ENCODE peak calls at places on chromosomes 13 and 19, in six cellular contexts. One of them, this sample, is unnamed.

GRCh38 chr13:108313382-108313781 is 43.9 kb downstream of the TNFSF13B start:
- DNase-seq in ELR: no peak
- DNase-seq in germinal center: no peak
- DNase-seq in CD4-positive, alpha-beta T cell: no peak
- DNase-seq in T-helper 2 cell: no peak
- DNase-seq in GM23338: no peak
- DNase-seq in this sample: no peak

GRCh38 chr19:1882089-1882785 is 3.1 kb downstream of the ABHD17A start:
- DNase-seq in T-helper 2 cell: no peak
- DNase-seq in germinal center: no peak
- DNase-seq in ELR: no peak
- DNase-seq in CD4-positive, alpha-beta T cell: peak; percentile 72
- DNase-seq in GM23338: no peak
- DNase-seq in this sample: no peak

GRCh38 chr13:40146586-40147240 is 491.3 kb downstream of the COG6 start:
- DNase-seq in germinal center: no peak
- DNase-seq in ELR: peak; percentile 15
- DNase-seq in T-helper 2 cell: no peak
- DNase-seq in GM23338: no peak
- DNase-seq in CD4-positive, alpha-beta T cell: no peak
- DNase-seq in this sample: no peak

GRCh38 chr13:38767506-38768265 is 80.8 kb downstream of the FREM2 start:
- DNase-seq in CD4-positive, alpha-beta T cell: no peak
- DNase-seq in ELR: no peak
- DNase-seq in T-helper 2 cell: no peak
- DNase-seq in GM23338: no peak
- DNase-seq in germinal center: no peak
- DNase-seq in this sample: no peak

GRCh38 chr13:98978280-98978679 is 416 bp upstream of the DOCK9 start:
- DNase-seq in germinal center: no peak
- DNase-seq in ELR: peak; percentile 98
- DNase-seq in GM23338: no peak
- DNase-seq in CD4-positive, alpha-beta T cell: no peak
- DNase-seq in T-helper 2 cell: no peak
- DNase-seq in this sample: peak; percentile 62

GRCh38 chr13:44660050-44660449 is 83.9 kb upstream of the TSC22D1 start:
- DNase-seq in GM23338: no peak
- DNase-seq in ELR: peak; percentile 7
- DNase-seq in T-helper 2 cell: no peak
- DNase-seq in CD4-positive, alpha-beta T cell: no peak
- DNase-seq in germinal center: no peak
- DNase-seq in this sample: no peak

GRCh38 chr13:72295173-72295572 is 428.2 kb upstream of the DACH1 start:
- DNase-seq in T-helper 2 cell: no peak
- DNase-seq in germinal center: no peak
- DNase-seq in CD4-positive, alpha-beta T cell: no peak
- DNase-seq in GM23338: no peak
- DNase-seq in ELR: peak; percentile 9
- DNase-seq in this sample: peak; percentile 20

GRCh38 chr13:76009491-76009890 is 373.4 kb downstream of the LMO7 start:
- DNase-seq in ELR: peak; percentile 37
- DNase-seq in T-helper 2 cell: no peak
- DNase-seq in CD4-positive, alpha-beta T cell: no peak
- DNase-seq in GM23338: no peak
- DNase-seq in germinal center: no peak
- DNase-seq in this sample: peak; percentile 46

GRCh38 chr13:21683034-21683733 is 12.3 kb downstream of the FGF9 start:
- DNase-seq in ELR: peak; percentile 85
- DNase-seq in CD4-positive, alpha-beta T cell: no peak
- DNase-seq in germinal center: no peak
- DNase-seq in GM23338: no peak
- DNase-seq in T-helper 2 cell: no peak
- DNase-seq in this sample: peak; percentile 14

GRCh38 chr13:92896842-92897241 is 329.8 kb upstream of the GPC6 start:
- DNase-seq in CD4-positive, alpha-beta T cell: no peak
- DNase-seq in ELR: peak; percentile 1
- DNase-seq in GM23338: peak; percentile 67
- DNase-seq in germinal center: no peak
- DNase-seq in T-helper 2 cell: no peak
- DNase-seq in this sample: peak; percentile 39

GRCh38 chr19:7657047-7657779 is 11.6 kb upstream of the RETN start:
- DNase-seq in GM23338: no peak
- DNase-seq in ELR: no peak
- DNase-seq in CD4-positive, alpha-beta T cell: no peak
- DNase-seq in germinal center: no peak
- DNase-seq in T-helper 2 cell: no peak
- DNase-seq in this sample: no peak

GRCh38 chr13:68304287-68304893 is 1074.3 kb upstream of the PCDH9 start:
- DNase-seq in ELR: peak; percentile 46
- DNase-seq in T-helper 2 cell: no peak
- DNase-seq in GM23338: peak; percentile 54
- DNase-seq in CD4-positive, alpha-beta T cell: no peak
- DNase-seq in germinal center: no peak
- DNase-seq in this sample: no peak

GRCh38 chr19:14177496-14178074 is 28.4 kb downstream of the ADGRL1 start:
- DNase-seq in CD4-positive, alpha-beta T cell: no peak
- DNase-seq in ELR: no peak
- DNase-seq in GM23338: no peak
- DNase-seq in germinal center: no peak
- DNase-seq in T-helper 2 cell: no peak
- DNase-seq in this sample: no peak

GRCh38 chr13:19888799-19889198 is 25.4 kb upstream of the ZMYM5 start:
- DNase-seq in ELR: peak; percentile 41
- DNase-seq in GM23338: no peak
- DNase-seq in germinal center: no peak
- DNase-seq in T-helper 2 cell: no peak
- DNase-seq in CD4-positive, alpha-beta T cell: no peak
- DNase-seq in this sample: peak; percentile 54

GRCh38 chr13:86881390-86881789 is 789.8 kb upstream of the SLITRK5 start:
- DNase-seq in ELR: no peak
- DNase-seq in germinal center: no peak
- DNase-seq in T-helper 2 cell: no peak
- DNase-seq in GM23338: peak; percentile 82
- DNase-seq in CD4-positive, alpha-beta T cell: no peak
- DNase-seq in this sample: no peak

GRCh38 chr19:51663650-51664049 is 17.0 kb upstream of the SIGLEC14 start:
- DNase-seq in GM23338: no peak
- DNase-seq in germinal center: no peak
- DNase-seq in T-helper 2 cell: no peak
- DNase-seq in CD4-positive, alpha-beta T cell: no peak
- DNase-seq in ELR: no peak
- DNase-seq in this sample: no peak

GRCh38 chr19:35495107-35496064 is 5.1 kb upstream of the KRTDAP start:
- DNase-seq in germinal center: peak; percentile 88
- DNase-seq in CD4-positive, alpha-beta T cell: peak; percentile 56
- DNase-seq in T-helper 2 cell: peak; percentile 62
- DNase-seq in GM23338: peak; percentile 86
- DNase-seq in ELR: peak; percentile 72
- DNase-seq in this sample: peak; percentile 63

GRCh38 chr13:113664751-113665581 is 2.1 kb upstream of the GRK1 start:
- DNase-seq in ELR: no peak
- DNase-seq in GM23338: no peak
- DNase-seq in CD4-positive, alpha-beta T cell: no peak
- DNase-seq in germinal center: no peak
- DNase-seq in T-helper 2 cell: no peak
- DNase-seq in this sample: no peak

GRCh38 chr13:48125794-48126228 is 30.9 kb upstream of the MED4 start:
- DNase-seq in germinal center: no peak
- DNase-seq in GM23338: no peak
- DNase-seq in ELR: peak; percentile 6
- DNase-seq in T-helper 2 cell: no peak
- DNase-seq in CD4-positive, alpha-beta T cell: no peak
- DNase-seq in this sample: peak; percentile 74

GRCh38 chr19:35717665-35718344 is at the start of gene KMT2B:
- DNase-seq in CD4-positive, alpha-beta T cell: no peak
- DNase-seq in germinal center: no peak
- DNase-seq in ELR: no peak
- DNase-seq in T-helper 2 cell: no peak
- DNase-seq in GM23338: peak; percentile 98
- DNase-seq in this sample: no peak

GRCh38 chr19:917323-918151 is at the start of gene KISS1R:
- DNase-seq in GM23338: peak; percentile 93
- DNase-seq in CD4-positive, alpha-beta T cell: no peak
- DNase-seq in T-helper 2 cell: no peak
- DNase-seq in germinal center: peak; percentile 61
- DNase-seq in ELR: peak; percentile 46
- DNase-seq in this sample: peak; percentile 12

GRCh38 chr13:75830842-75831241 is 194.7 kb downstream of the LMO7 start:
- DNase-seq in germinal center: no peak
- DNase-seq in GM23338: no peak
- DNase-seq in T-helper 2 cell: no peak
- DNase-seq in CD4-positive, alpha-beta T cell: no peak
- DNase-seq in ELR: peak; percentile 44
- DNase-seq in this sample: peak; percentile 59

GRCh38 chr13:31224174-31224669 is 24.4 kb downstream of the B3GLCT start:
- DNase-seq in ELR: no peak
- DNase-seq in T-helper 2 cell: no peak
- DNase-seq in germinal center: peak; percentile 46
- DNase-seq in CD4-positive, alpha-beta T cell: no peak
- DNase-seq in GM23338: no peak
- DNase-seq in this sample: no peak

GRCh38 chr19:11814707-11815050 is 606 bp downstream of the ZNF440 start:
- DNase-seq in ELR: peak; percentile 39
- DNase-seq in T-helper 2 cell: no peak
- DNase-seq in CD4-positive, alpha-beta T cell: no peak
- DNase-seq in germinal center: no peak
- DNase-seq in GM23338: peak; percentile 55
- DNase-seq in this sample: peak; percentile 47

GRCh38 chr19:4449022-4449825 is 8.4 kb downstream of the UBXN6 start:
- DNase-seq in ELR: no peak
- DNase-seq in CD4-positive, alpha-beta T cell: no peak
- DNase-seq in GM23338: no peak
- DNase-seq in germinal center: no peak
- DNase-seq in T-helper 2 cell: no peak
- DNase-seq in this sample: peak; percentile 42